ENCODE peak calls at places on chromosomes 7 and 10, in seven cellular contexts. One of them, this sample, is unnamed.
A peak's percentile ranks its signal among the peaks of the same experiment; 100 is the strongest.

GRCh38 chr7:102012941-102013461 is 195.6 kb downstream of the CUX1 start:
- DNase-seq in H54: no peak
- DNase-seq in GM13977: no peak
- DNase-seq in T-helper 17 cell: no peak
- DNase-seq in SJCRH30: no peak
- DNase-seq in activated CD8-positive, alpha-beta T cell treated with anti-CD3 and anti-CD28 coated beads, Interleukin-2, amount 10 ng/mL, durations not matched to agents 7 days and 5 days: no peak
- DNase-seq in posterior vena cava: no peak
- DNase-seq in this sample: no peak

GRCh38 chr10:59091239-59091638 is 85.2 kb upstream of the PHYHIPL start:
- DNase-seq in activated CD8-positive, alpha-beta T cell treated with anti-CD3 and anti-CD28 coated beads, Interleukin-2, amount 10 ng/mL, durations not matched to agents 7 days and 5 days: no peak
- DNase-seq in T-helper 17 cell: no peak
- DNase-seq in GM13977: no peak
- DNase-seq in posterior vena cava: no peak
- DNase-seq in SJCRH30: no peak
- DNase-seq in H54: no peak
- DNase-seq in this sample: no peak

GRCh38 chr10:88792656-88793055 is 9.9 kb upstream of the LIPM start:
- DNase-seq in GM13977: no peak
- DNase-seq in H54: peak; percentile 36
- DNase-seq in posterior vena cava: no peak
- DNase-seq in SJCRH30: no peak
- DNase-seq in T-helper 17 cell: no peak
- DNase-seq in activated CD8-positive, alpha-beta T cell treated with anti-CD3 and anti-CD28 coated beads, Interleukin-2, amount 10 ng/mL, durations not matched to agents 7 days and 5 days: no peak
- DNase-seq in this sample: no peak

GRCh38 chr7:73345538-73345937 is 17.6 kb downstream of the FKBP6 start:
- DNase-seq in GM13977: no peak
- DNase-seq in SJCRH30: no peak
- DNase-seq in posterior vena cava: no peak
- DNase-seq in H54: no peak
- DNase-seq in activated CD8-positive, alpha-beta T cell treated with anti-CD3 and anti-CD28 coated beads, Interleukin-2, amount 10 ng/mL, durations not matched to agents 7 days and 5 days: no peak
- DNase-seq in T-helper 17 cell: no peak
- DNase-seq in this sample: no peak

GRCh38 chr10:27464993-27465392 is 39.1 kb upstream of the RAB18 start:
- DNase-seq in posterior vena cava: no peak
- DNase-seq in T-helper 17 cell: no peak
- DNase-seq in GM13977: no peak
- DNase-seq in SJCRH30: no peak
- DNase-seq in activated CD8-positive, alpha-beta T cell treated with anti-CD3 and anti-CD28 coated beads, Interleukin-2, amount 10 ng/mL, durations not matched to agents 7 days and 5 days: peak; percentile 34
- DNase-seq in H54: no peak
- DNase-seq in this sample: no peak

GRCh38 chr10:131829156-131829930 is 71.5 kb upstream of the PPP2R2D start:
- DNase-seq in activated CD8-positive, alpha-beta T cell treated with anti-CD3 and anti-CD28 coated beads, Interleukin-2, amount 10 ng/mL, durations not matched to agents 7 days and 5 days: no peak
- DNase-seq in posterior vena cava: peak; percentile 43
- DNase-seq in H54: no peak
- DNase-seq in T-helper 17 cell: no peak
- DNase-seq in SJCRH30: no peak
- DNase-seq in GM13977: no peak
- DNase-seq in this sample: peak; percentile 61

GRCh38 chr7:41384418-41384817 is 318.5 kb downstream of the INHBA start:
- DNase-seq in SJCRH30: no peak
- DNase-seq in activated CD8-positive, alpha-beta T cell treated with anti-CD3 and anti-CD28 coated beads, Interleukin-2, amount 10 ng/mL, durations not matched to agents 7 days and 5 days: no peak
- DNase-seq in GM13977: no peak
- DNase-seq in T-helper 17 cell: no peak
- DNase-seq in posterior vena cava: no peak
- DNase-seq in H54: no peak
- DNase-seq in this sample: no peak

GRCh38 chr7:77714195-77714594 is 17.9 kb downstream of the RSBN1L start:
- DNase-seq in SJCRH30: no peak
- DNase-seq in GM13977: no peak
- DNase-seq in T-helper 17 cell: no peak
- DNase-seq in posterior vena cava: no peak
- DNase-seq in H54: no peak
- DNase-seq in activated CD8-positive, alpha-beta T cell treated with anti-CD3 and anti-CD28 coated beads, Interleukin-2, amount 10 ng/mL, durations not matched to agents 7 days and 5 days: no peak
- DNase-seq in this sample: no peak

This sample was measured in chondrocyte.